ENCODE peak calls at places on chromosome 10, in five cellular contexts. N is ascending aorta, C is GM23338, F is adipocyte, D is lower lobe of right lung. Q is an unnamed sample. For H3K36me3, the result is how much of the 10 kb centered on the place peaks cover.

GRCh38 chr10:79404690-79405131 is 40.7 kb downstream of the ZCCHC24 start:
- DNase-seq in N (no peak), C (no peak), F (no peak), D (peak), Q (no peak)

GRCh38 chr10:25294032-25294926 is 119.5 kb downstream of the GPR158 start:
- DNase-seq in N (no peak), C (no peak), F (peak), D (no peak), Q (no peak)

GRCh38 chr10:28593811-28594210 is 60.9 kb downstream of the WAC start:
- DNase-seq in N (no peak), C (peak), F (no peak), D (no peak), Q (no peak)

GRCh38 chr10:91006752-91007346 is 86.0 kb upstream of the ANKRD1 start:
- DNase-seq in N (no peak), C (no peak), F (no peak), D (no peak), Q (no peak)

GRCh38 chr10:81838950-81839349 is 36.0 kb upstream of the NRG3 start:
- DNase-seq in N (no peak), C (peak), F (no peak), D (no peak), Q (peak)

GRCh38 chr10:18071591-18071990 is 68.6 kb upstream of the CACNB2 start:
- DNase-seq in N (no peak), C (no peak), F (no peak), D (no peak), Q (no peak)

GRCh38 chr10:50621981-50622496 is 1.7 kb downstream of the SGMS1 start:
- DNase-seq in N (peak), C (peak), F (peak), D (peak), Q (peak)

GRCh38 chr10:22222236-22223190 is 4.7 kb upstream of the EBLN1 start:
- DNase-seq in N (no peak), C (no peak), F (no peak), D (no peak), Q (no peak)

GRCh38 chr10:33258951-33259350 is 75.5 kb downstream of the NRP1 start:
- DNase-seq in N (no peak), C (no peak), F (peak), D (no peak), Q (no peak)

GRCh38 chr10:33257439-33257838 is 77.0 kb downstream of the NRP1 start:
- DNase-seq in N (no peak), C (no peak), F (no peak), D (no peak), Q (no peak)

GRCh38 chr10:33262871-33263270 is 71.6 kb downstream of the NRP1 start:
- DNase-seq in N (no peak), C (no peak), F (no peak), D (no peak), Q (no peak)

GRCh38 chr10:33263453-33263852 is 71.0 kb downstream of the NRP1 start:
- DNase-seq in N (no peak), C (no peak), F (peak), D (no peak), Q (no peak)

GRCh38 chr10:33260403-33261239 is 73.8 kb downstream of the NRP1 start:
- DNase-seq in N (no peak), C (no peak), F (no peak), D (no peak), Q (no peak)
- H3K36me3 ChIP-seq in N (under half), C (under half), F (half or more), D (half or more), Q (under half)

GRCh38 chr10:86723009-86723408 is 33.4 kb upstream of the BMPR1A start:
- DNase-seq in N (no peak), C (no peak), F (no peak), D (no peak), Q (no peak)

GRCh38 chr10:86724445-86724844 is 32.0 kb upstream of the BMPR1A start:
- DNase-seq in N (no peak), C (no peak), F (no peak), D (no peak), Q (no peak)

GRCh38 chr10:86716466-86716865 is 40.0 kb upstream of the BMPR1A start:
- DNase-seq in N (no peak), C (no peak), F (no peak), D (no peak), Q (peak)

GRCh38 chr10:86718556-86718955 is 37.9 kb upstream of the BMPR1A start:
- DNase-seq in N (no peak), C (no peak), F (no peak), D (no peak), Q (no peak)

DNA sequence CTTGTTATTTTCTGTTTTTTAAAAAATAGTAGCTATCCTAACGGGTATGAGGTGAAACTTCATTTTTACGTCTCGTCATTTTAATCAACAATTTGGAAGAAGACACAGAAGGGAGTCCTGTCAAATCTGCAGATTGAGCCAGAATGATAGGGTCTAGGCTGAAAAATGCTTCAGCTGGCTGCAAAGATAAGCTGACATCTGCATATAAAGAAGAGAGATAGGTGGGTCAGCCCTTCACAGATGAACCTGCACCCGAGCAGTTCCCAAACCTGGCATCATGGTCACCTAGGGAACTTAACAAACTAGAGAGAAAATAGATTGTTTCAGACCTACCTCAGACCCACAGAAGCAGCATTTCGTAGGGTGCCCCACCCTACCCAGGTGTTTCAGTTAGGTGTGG is 35.2 kb upstream of the BMPR1A start:
- DNase-seq in N (no peak), C (no peak), F (no peak), D (no peak), Q (no peak)
- H3K36me3 ChIP-seq in N (under half), C (under half), F (under half), D (under half), Q (under half)

DNA sequence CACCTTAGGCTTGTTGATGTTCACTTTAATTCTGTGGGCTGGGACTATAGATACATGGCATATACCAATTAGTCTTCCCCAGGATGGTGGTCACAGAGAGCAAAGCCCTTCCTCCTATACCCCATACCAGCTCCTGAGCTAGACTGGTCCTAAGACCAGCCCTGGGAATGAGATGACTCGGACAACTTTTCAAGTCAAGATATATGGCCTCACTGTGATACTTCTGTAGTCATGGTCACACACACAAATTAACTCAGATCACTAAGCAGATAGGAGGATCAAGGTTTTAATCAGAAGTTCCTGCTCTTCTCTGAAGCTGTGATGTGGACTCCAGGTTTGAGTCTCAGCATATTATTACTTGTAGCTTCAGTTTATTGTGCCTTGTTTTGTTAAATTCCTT is 53.1 kb downstream of the SLK start:
- DNase-seq in N (no peak), C (no peak), F (no peak), D (no peak), Q (no peak)
- H3K36me3 ChIP-seq in N (half or more), C (under half), F (half or more), D (half or more), Q (under half)

GRCh38 chr10:61967298-61967697 is 65.8 kb downstream of the ARID5B start:
- DNase-seq in N (no peak), C (no peak), F (no peak), D (no peak), Q (no peak)
- H3K36me3 ChIP-seq in N (under half), C (under half), F (under half), D (under half), Q (under half)

GRCh38 chr10:15118615-15119014 is 21.5 kb downstream of the RPP38 start:
- DNase-seq in N (no peak), C (no peak), F (no peak), D (no peak), Q (no peak)
- H3K36me3 ChIP-seq in N (under half), C (under half), F (half or more), D (under half), Q (under half)

DNA sequence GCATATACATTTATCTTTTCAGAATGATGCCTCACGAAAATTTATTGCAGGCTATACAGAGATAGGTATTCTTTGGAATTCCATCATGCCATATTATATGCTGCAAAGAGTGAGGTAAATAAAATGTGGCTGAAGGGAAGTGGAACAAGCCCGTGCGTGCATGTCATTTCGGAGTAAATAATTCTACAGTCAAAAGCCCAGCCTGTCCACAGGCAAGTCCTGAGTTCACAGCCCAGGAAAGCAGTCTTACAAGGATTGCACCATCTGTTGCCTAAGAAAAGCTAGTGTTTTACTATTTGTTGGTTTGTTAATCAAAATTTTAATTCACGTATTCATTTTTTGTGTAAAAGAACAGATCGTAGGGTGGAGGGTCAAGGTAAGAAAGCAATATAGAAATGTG is 292.4 kb upstream of the AKR1E2 start:
- DNase-seq in N (no peak), C (no peak), F (peak), D (no peak), Q (no peak)
- H3K36me3 ChIP-seq in N (under half), C (under half), F (under half), D (under half), Q (under half)

GRCh38 chr10:37826806-37827205 is 30.6 kb downstream of the ZNF248 start:
- DNase-seq in N (no peak), C (no peak), F (no peak), D (no peak), Q (no peak)

GRCh38 chr10:37831495-37832333 is 25.7 kb downstream of the ZNF248 start:
- DNase-seq in N (no peak), C (no peak), F (no peak), D (no peak), Q (no peak)
- H3K36me3 ChIP-seq in N (half or more), C (under half), F (half or more), D (half or more), Q (under half)

Q was measured in H7.